ENCODE peak calls at places on chromosome 15, in ten cellular contexts. One of them, this sample, is unnamed.

GRCh38 chr15:67836477-67836876 is 3.4 kb downstream of the RNU6-1 start:
- DNase-seq in suprapubic skin: peak; percentile 74
- DNase-seq in fibroblast of lung: peak; percentile 60
- DNase-seq in thoracic aorta: no peak
- DNase-seq in right lobe of liver: no peak
- DNase-seq in colonic mucosa: peak; percentile 52
- DNase-seq in cardiac fibroblast: peak; percentile 56
- DNase-seq in OCI-LY7: peak; percentile 73
- DNase-seq in neuronal stem cell: no peak
- DNase-seq in heart right ventricle: no peak
- DNase-seq in this sample: peak; percentile 73

GRCh38 chr15:94844533-94845390 is 613.4 kb downstream of the MCTP2 start:
- DNase-seq in colonic mucosa: peak; percentile 90
- DNase-seq in OCI-LY7: no peak
- DNase-seq in suprapubic skin: peak; percentile 71
- DNase-seq in neuronal stem cell: peak; percentile 33
- DNase-seq in cardiac fibroblast: peak; percentile 37
- DNase-seq in heart right ventricle: peak; percentile 76
- DNase-seq in thoracic aorta: no peak
- DNase-seq in right lobe of liver: peak; percentile 80
- DNase-seq in fibroblast of lung: peak; percentile 60
- DNase-seq in this sample: peak; percentile 40

GRCh38 chr15:62972814-62973213 is 69.7 kb upstream of the TPM1 start:
- DNase-seq in thoracic aorta: no peak
- DNase-seq in cardiac fibroblast: peak; percentile 48
- DNase-seq in neuronal stem cell: no peak
- DNase-seq in fibroblast of lung: peak; percentile 71
- DNase-seq in right lobe of liver: no peak
- DNase-seq in OCI-LY7: no peak
- DNase-seq in heart right ventricle: no peak
- DNase-seq in suprapubic skin: no peak
- DNase-seq in colonic mucosa: no peak
- DNase-seq in this sample: no peak

GRCh38 chr15:63135804-63136203 is 14.1 kb downstream of the LACTB start:
- DNase-seq in right lobe of liver: no peak
- DNase-seq in fibroblast of lung: peak; percentile 90
- DNase-seq in OCI-LY7: no peak
- DNase-seq in suprapubic skin: no peak
- DNase-seq in neuronal stem cell: no peak
- DNase-seq in cardiac fibroblast: peak; percentile 94
- DNase-seq in thoracic aorta: no peak
- DNase-seq in colonic mucosa: no peak
- DNase-seq in heart right ventricle: no peak
- DNase-seq in this sample: no peak

GRCh38 chr15:42056934-42057743 is 36.3 kb upstream of the PLA2G4E start:
- DNase-seq in suprapubic skin: peak; percentile 86
- DNase-seq in cardiac fibroblast: peak; percentile 75
- DNase-seq in heart right ventricle: peak; percentile 82
- DNase-seq in right lobe of liver: peak; percentile 83
- DNase-seq in OCI-LY7: peak; percentile 33
- DNase-seq in thoracic aorta: peak; percentile 33
- DNase-seq in fibroblast of lung: peak; percentile 53
- DNase-seq in neuronal stem cell: peak; percentile 69
- DNase-seq in colonic mucosa: peak; percentile 88
- DNase-seq in this sample: peak; percentile 68

GRCh38 chr15:69576035-69576526 is 123.5 kb downstream of the RPLP1 start:
- DNase-seq in fibroblast of lung: peak; percentile 10
- DNase-seq in OCI-LY7: peak; percentile 43
- DNase-seq in colonic mucosa: peak; percentile 81
- DNase-seq in thoracic aorta: no peak
- DNase-seq in heart right ventricle: peak; percentile 58
- DNase-seq in right lobe of liver: peak; percentile 70
- DNase-seq in cardiac fibroblast: peak; percentile 44
- DNase-seq in suprapubic skin: no peak
- DNase-seq in neuronal stem cell: peak; percentile 17
- DNase-seq in this sample: no peak

GRCh38 chr15:44261007-44261706 is 27.4 kb upstream of the GOLM2 start:
- DNase-seq in right lobe of liver: no peak
- DNase-seq in OCI-LY7: no peak
- DNase-seq in colonic mucosa: no peak
- DNase-seq in fibroblast of lung: no peak
- DNase-seq in cardiac fibroblast: no peak
- DNase-seq in thoracic aorta: no peak
- DNase-seq in suprapubic skin: no peak
- DNase-seq in neuronal stem cell: no peak
- DNase-seq in heart right ventricle: no peak
- DNase-seq in this sample: no peak

GRCh38 chr15:89130194-89130593 is 41.9 kb downstream of the ABHD2 start:
- DNase-seq in thoracic aorta: no peak
- DNase-seq in fibroblast of lung: no peak
- DNase-seq in suprapubic skin: no peak
- DNase-seq in cardiac fibroblast: no peak
- DNase-seq in neuronal stem cell: no peak
- DNase-seq in OCI-LY7: no peak
- DNase-seq in heart right ventricle: no peak
- DNase-seq in right lobe of liver: no peak
- DNase-seq in colonic mucosa: no peak
- DNase-seq in this sample: no peak

GRCh38 chr15:61295239-61295638 is 66.1 kb upstream of the RORA start:
- DNase-seq in heart right ventricle: no peak
- DNase-seq in thoracic aorta: no peak
- DNase-seq in OCI-LY7: no peak
- DNase-seq in cardiac fibroblast: no peak
- DNase-seq in colonic mucosa: no peak
- DNase-seq in right lobe of liver: no peak
- DNase-seq in fibroblast of lung: no peak
- DNase-seq in neuronal stem cell: no peak
- DNase-seq in suprapubic skin: no peak
- DNase-seq in this sample: no peak

GRCh38 chr15:83012038-83012490 is 625 bp upstream of the C15orf40 start:
- DNase-seq in fibroblast of lung: peak; percentile 21
- DNase-seq in OCI-LY7: no peak
- DNase-seq in neuronal stem cell: peak; percentile 5
- DNase-seq in heart right ventricle: no peak
- DNase-seq in thoracic aorta: no peak
- DNase-seq in suprapubic skin: no peak
- DNase-seq in colonic mucosa: no peak
- DNase-seq in cardiac fibroblast: no peak
- DNase-seq in right lobe of liver: no peak
- DNase-seq in this sample: no peak

GRCh38 chr15:90595760-90596155 is 66.0 kb downstream of the CRTC3 start:
- DNase-seq in heart right ventricle: no peak
- DNase-seq in fibroblast of lung: no peak
- DNase-seq in suprapubic skin: no peak
- DNase-seq in OCI-LY7: peak; percentile 61
- DNase-seq in cardiac fibroblast: no peak
- DNase-seq in right lobe of liver: no peak
- DNase-seq in colonic mucosa: no peak
- DNase-seq in thoracic aorta: no peak
- DNase-seq in neuronal stem cell: no peak
- DNase-seq in this sample: no peak
- H3K4me3 ChIP-seq in heart right ventricle: no peak overlapping the region
- H3K4me3 ChIP-seq in fibroblast of lung: no peak overlapping the region
- H3K4me3 ChIP-seq in suprapubic skin: no peak overlapping the region
- H3K4me3 ChIP-seq in OCI-LY7: peak overlapping the region; percentile 41
- H3K4me3 ChIP-seq in cardiac fibroblast: no peak overlapping the region
- H3K4me3 ChIP-seq in right lobe of liver: no peak overlapping the region
- H3K4me3 ChIP-seq in colonic mucosa: no peak overlapping the region
- H3K4me3 ChIP-seq in thoracic aorta: no peak overlapping the region
- H3K4me3 ChIP-seq in neuronal stem cell: no peak overlapping the region
- H3K4me3 ChIP-seq in this sample: no peak overlapping the region

DNA sequence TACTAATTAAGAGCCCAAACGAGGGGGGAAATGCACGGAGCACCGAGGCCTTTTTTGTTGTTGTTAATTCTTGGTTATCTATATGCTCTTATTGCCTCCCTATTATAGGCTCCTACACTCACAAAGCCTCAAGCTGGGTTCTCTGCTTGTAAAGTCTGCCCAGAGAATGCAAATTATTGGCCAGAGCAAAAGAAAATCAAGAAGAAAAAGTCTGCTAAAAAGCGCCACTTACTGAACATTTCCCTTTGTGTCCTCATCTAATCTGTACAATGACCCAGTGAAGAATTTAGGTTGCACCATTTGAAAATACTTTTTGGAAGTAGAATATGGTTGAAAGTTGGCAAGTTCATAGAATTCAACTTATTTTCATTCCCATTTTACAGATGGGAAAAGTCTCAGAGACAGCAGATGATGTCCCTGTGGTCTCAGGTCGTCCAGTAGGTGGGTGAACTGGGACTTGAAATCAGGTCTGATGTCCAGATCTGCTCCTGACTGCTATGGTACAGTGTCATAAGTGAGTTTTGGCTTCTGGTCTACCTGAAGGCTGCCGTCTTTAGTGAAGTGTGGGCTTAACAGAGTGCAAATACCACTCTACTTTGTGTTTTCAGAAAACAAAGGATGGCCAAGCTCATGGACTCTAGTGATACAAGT is 1.1 kb upstream of the TNFAIP8L3 start:
- DNase-seq in cardiac fibroblast: no peak
- DNase-seq in colonic mucosa: no peak
- DNase-seq in OCI-LY7: no peak
- DNase-seq in fibroblast of lung: no peak
- DNase-seq in heart right ventricle: no peak
- DNase-seq in right lobe of liver: no peak
- DNase-seq in neuronal stem cell: no peak
- DNase-seq in suprapubic skin: no peak
- DNase-seq in thoracic aorta: no peak
- DNase-seq in this sample: no peak
- H3K4me3 ChIP-seq in cardiac fibroblast: no peak overlapping the region
- H3K4me3 ChIP-seq in colonic mucosa: no peak overlapping the region
- H3K4me3 ChIP-seq in OCI-LY7: no peak overlapping the region
- H3K4me3 ChIP-seq in fibroblast of lung: no peak overlapping the region
- H3K4me3 ChIP-seq in heart right ventricle: peak overlapping the region; percentile 61
- H3K4me3 ChIP-seq in right lobe of liver: no peak overlapping the region
- H3K4me3 ChIP-seq in neuronal stem cell: no peak overlapping the region
- H3K4me3 ChIP-seq in suprapubic skin: peak overlapping the region; percentile 63
- H3K4me3 ChIP-seq in thoracic aorta: peak overlapping the region; percentile 84
- H3K4me3 ChIP-seq in this sample: no peak overlapping the region

GRCh38 chr15:75195766-75196241 is 5.9 kb upstream of the C15orf39 start:
- DNase-seq in thoracic aorta: no peak
- DNase-seq in right lobe of liver: no peak
- DNase-seq in colonic mucosa: no peak
- DNase-seq in neuronal stem cell: no peak
- DNase-seq in heart right ventricle: no peak
- DNase-seq in fibroblast of lung: no peak
- DNase-seq in OCI-LY7: no peak
- DNase-seq in suprapubic skin: no peak
- DNase-seq in cardiac fibroblast: no peak
- DNase-seq in this sample: no peak

GRCh38 chr15:75194397-75194796 is 7.3 kb upstream of the C15orf39 start:
- DNase-seq in cardiac fibroblast: no peak
- DNase-seq in suprapubic skin: no peak
- DNase-seq in OCI-LY7: no peak
- DNase-seq in thoracic aorta: no peak
- DNase-seq in colonic mucosa: no peak
- DNase-seq in fibroblast of lung: no peak
- DNase-seq in right lobe of liver: no peak
- DNase-seq in neuronal stem cell: no peak
- DNase-seq in heart right ventricle: no peak
- DNase-seq in this sample: no peak

GRCh38 chr15:75193976-75194375 is 7.7 kb upstream of the C15orf39 start:
- DNase-seq in heart right ventricle: no peak
- DNase-seq in OCI-LY7: no peak
- DNase-seq in suprapubic skin: no peak
- DNase-seq in colonic mucosa: no peak
- DNase-seq in cardiac fibroblast: no peak
- DNase-seq in fibroblast of lung: no peak
- DNase-seq in thoracic aorta: no peak
- DNase-seq in neuronal stem cell: no peak
- DNase-seq in right lobe of liver: no peak
- DNase-seq in this sample: no peak

GRCh38 chr15:75197062-75197630 is 4.5 kb upstream of the C15orf39 start:
- DNase-seq in suprapubic skin: no peak
- DNase-seq in neuronal stem cell: no peak
- DNase-seq in heart right ventricle: no peak
- DNase-seq in OCI-LY7: no peak
- DNase-seq in fibroblast of lung: no peak
- DNase-seq in cardiac fibroblast: no peak
- DNase-seq in right lobe of liver: no peak
- DNase-seq in colonic mucosa: no peak
- DNase-seq in thoracic aorta: no peak
- DNase-seq in this sample: no peak

GRCh38 chr15:75195122-75195765 is 6.4 kb upstream of the C15orf39 start:
- DNase-seq in suprapubic skin: no peak
- DNase-seq in colonic mucosa: no peak
- DNase-seq in thoracic aorta: no peak
- DNase-seq in neuronal stem cell: peak; percentile 62
- DNase-seq in fibroblast of lung: no peak
- DNase-seq in OCI-LY7: no peak
- DNase-seq in cardiac fibroblast: peak; percentile 48
- DNase-seq in heart right ventricle: peak; percentile 63
- DNase-seq in right lobe of liver: no peak
- DNase-seq in this sample: peak; percentile 31
- H3K4me3 ChIP-seq in suprapubic skin: no peak overlapping the region
- H3K4me3 ChIP-seq in colonic mucosa: no peak overlapping the region
- H3K4me3 ChIP-seq in thoracic aorta: no peak overlapping the region
- H3K4me3 ChIP-seq in neuronal stem cell: no peak overlapping the region
- H3K4me3 ChIP-seq in fibroblast of lung: no peak overlapping the region
- H3K4me3 ChIP-seq in OCI-LY7: no peak overlapping the region
- H3K4me3 ChIP-seq in cardiac fibroblast: no peak overlapping the region
- H3K4me3 ChIP-seq in heart right ventricle: no peak overlapping the region
- H3K4me3 ChIP-seq in right lobe of liver: no peak overlapping the region
- H3K4me3 ChIP-seq in this sample: no peak overlapping the region

GRCh38 chr15:101185770-101186169 is 66.1 kb downstream of the CHSY1 start:
- DNase-seq in colonic mucosa: no peak
- DNase-seq in thoracic aorta: no peak
- DNase-seq in suprapubic skin: no peak
- DNase-seq in heart right ventricle: no peak
- DNase-seq in OCI-LY7: no peak
- DNase-seq in fibroblast of lung: no peak
- DNase-seq in cardiac fibroblast: no peak
- DNase-seq in right lobe of liver: no peak
- DNase-seq in neuronal stem cell: no peak
- DNase-seq in this sample: no peak

GRCh38 chr15:101189341-101189679 is 62.5 kb downstream of the CHSY1 start:
- DNase-seq in cardiac fibroblast: peak; percentile 65
- DNase-seq in fibroblast of lung: peak; percentile 78
- DNase-seq in right lobe of liver: no peak
- DNase-seq in heart right ventricle: no peak
- DNase-seq in suprapubic skin: peak; percentile 63
- DNase-seq in colonic mucosa: no peak
- DNase-seq in OCI-LY7: no peak
- DNase-seq in neuronal stem cell: no peak
- DNase-seq in thoracic aorta: no peak
- DNase-seq in this sample: no peak

GRCh38 chr15:101188517-101189340 is 63.1 kb downstream of the CHSY1 start:
- DNase-seq in colonic mucosa: no peak
- DNase-seq in heart right ventricle: no peak
- DNase-seq in cardiac fibroblast: peak; percentile 88
- DNase-seq in neuronal stem cell: no peak
- DNase-seq in thoracic aorta: no peak
- DNase-seq in suprapubic skin: no peak
- DNase-seq in fibroblast of lung: peak; percentile 82
- DNase-seq in OCI-LY7: no peak
- DNase-seq in right lobe of liver: no peak
- DNase-seq in this sample: peak; percentile 21

GRCh38 chr15:101189708-101190107 is 62.1 kb downstream of the CHSY1 start:
- DNase-seq in OCI-LY7: no peak
- DNase-seq in heart right ventricle: no peak
- DNase-seq in cardiac fibroblast: no peak
- DNase-seq in right lobe of liver: no peak
- DNase-seq in colonic mucosa: no peak
- DNase-seq in thoracic aorta: no peak
- DNase-seq in neuronal stem cell: no peak
- DNase-seq in suprapubic skin: peak; percentile 56
- DNase-seq in fibroblast of lung: no peak
- DNase-seq in this sample: no peak

GRCh38 chr15:101187820-101188516 is 63.9 kb downstream of the CHSY1 start:
- DNase-seq in neuronal stem cell: no peak
- DNase-seq in thoracic aorta: no peak
- DNase-seq in cardiac fibroblast: peak; percentile 96
- DNase-seq in right lobe of liver: no peak
- DNase-seq in fibroblast of lung: peak; percentile 97
- DNase-seq in OCI-LY7: no peak
- DNase-seq in colonic mucosa: no peak
- DNase-seq in suprapubic skin: no peak
- DNase-seq in heart right ventricle: no peak
- DNase-seq in this sample: no peak
- H3K4me3 ChIP-seq in neuronal stem cell: no peak overlapping the region
- H3K4me3 ChIP-seq in thoracic aorta: peak overlapping the region; percentile 74
- H3K4me3 ChIP-seq in cardiac fibroblast: peak overlapping the region; percentile 34
- H3K4me3 ChIP-seq in right lobe of liver: no peak overlapping the region
- H3K4me3 ChIP-seq in fibroblast of lung: peak overlapping the region; percentile 27
- H3K4me3 ChIP-seq in OCI-LY7: no peak overlapping the region
- H3K4me3 ChIP-seq in colonic mucosa: no peak overlapping the region
- H3K4me3 ChIP-seq in suprapubic skin: peak overlapping the region; percentile 45
- H3K4me3 ChIP-seq in heart right ventricle: peak overlapping the region; percentile 49
- H3K4me3 ChIP-seq in this sample: no peak overlapping the region